ENCODE peak calls at places on chromosomes 7 and 10, in ten cellular contexts. X, R, P, E, V, D, F, M, Z and I are unnamed samples.
A peak's percentile ranks its signal among the peaks of the same experiment; 100 is the strongest.

GRCh38 chr7:85522070-85522469 is 335.2 kb upstream of the SEMA3D start:
- DNase-seq in X (no peak), R (no peak), P (no peak), E (no peak), V (no peak), D (no peak), F (no peak), M (no peak), Z (no peak), I (no peak)

GRCh38 chr7:97215556-97215955 is 98.1 kb downstream of the SDHAF3 start:
- DNase-seq in X (no peak), R (no peak), P (peak; percentile 4), E (no peak), V (no peak), D (no peak), F (no peak), M (no peak), Z (no peak), I (peak; percentile 15)

GRCh38 chr10:22366771-22367170 is 21.5 kb downstream of the SPAG6 start:
- DNase-seq in X (no peak), R (no peak), P (no peak), E (no peak), V (no peak), D (no peak), F (no peak), M (no peak), Z (no peak), I (no peak)

GRCh38 chr7:44273681-44274622 is 51.4 kb downstream of the CAMK2B start:
- DNase-seq in X (no peak), R (no peak), P (no peak), E (no peak), V (no peak), D (no peak), F (no peak), M (no peak), Z (no peak), I (no peak)

GRCh38 chr10:99534456-99534938 is 1.8 kb downstream of the NKX2-3 start:
- DNase-seq in X (no peak), R (no peak), P (no peak), E (no peak), V (no peak), D (no peak), F (no peak), M (no peak), Z (no peak), I (no peak)

GRCh38 chr7:92830532-92831110 is 5.8 kb downstream of the CDK6 start:
- DNase-seq in X (no peak), R (no peak), P (no peak), E (no peak), V (no peak), D (no peak), F (no peak), M (no peak), Z (no peak), I (no peak)

GRCh38 chr7:143385891-143386781 is 5.0 kb downstream of the ZYX start:
- DNase-seq in X (no peak), R (no peak), P (no peak), E (peak; percentile 72), V (no peak), D (no peak), F (no peak), M (peak; percentile 43), Z (peak; percentile 72), I (no peak)

GRCh38 chr10:2813277-2813676 is 254.1 kb upstream of the PFKP start:
- DNase-seq in X (no peak), R (no peak), P (no peak), E (no peak), V (no peak), D (no peak), F (no peak), M (no peak), Z (no peak), I (peak; percentile 30)

GRCh38 chr10:102451105-102451969 is at the start of gene C10orf95:
- DNase-seq in X (peak; percentile 56), R (peak; percentile 42), P (no peak), E (no peak), V (no peak), D (no peak), F (no peak), M (no peak), Z (no peak), I (peak; percentile 61)

GRCh38 chr10:86708783-86709778 is 40.8 kb downstream of the LDB3 start:
- DNase-seq in X (no peak), R (no peak), P (no peak), E (no peak), V (no peak), D (no peak), F (no peak), M (no peak), Z (no peak), I (no peak)

DNA sequence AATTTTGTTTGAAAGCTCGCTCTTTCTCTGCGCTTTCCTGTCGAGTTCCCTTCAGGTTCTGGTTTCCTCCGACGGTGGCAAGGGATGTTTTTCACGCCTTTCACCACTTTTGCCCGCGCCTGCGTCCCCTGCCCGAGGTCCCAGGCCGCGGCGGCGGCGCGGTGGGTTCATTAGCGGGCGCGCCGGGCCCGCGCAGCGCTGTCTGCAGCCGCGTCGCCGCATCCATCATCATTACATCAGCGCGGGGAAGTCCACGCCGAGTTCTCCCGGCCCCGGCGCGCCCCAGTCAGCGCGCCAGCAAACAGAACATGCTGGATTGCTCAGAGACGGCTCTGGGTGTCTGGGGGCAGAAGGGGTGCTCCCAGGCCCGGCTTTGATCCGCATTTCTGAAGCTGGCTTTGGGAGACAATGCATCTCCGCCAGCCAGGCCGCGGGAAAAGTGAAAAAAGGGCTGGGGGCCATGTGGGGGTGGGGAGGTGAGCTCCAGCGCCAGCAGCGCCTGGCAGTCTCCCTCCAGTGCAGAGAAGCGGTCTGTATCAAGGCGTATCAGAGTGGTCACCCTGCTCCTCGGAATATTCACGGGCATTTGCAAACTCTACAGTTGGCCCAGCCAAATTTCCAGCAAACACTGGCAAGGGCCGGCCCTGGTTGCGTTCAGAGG is 8.9 kb downstream of the GLI3 start:
- DNase-seq in X (peak; percentile 76), R (no peak), P (peak; percentile 36), E (no peak), V (no peak), D (no peak), F (no peak), M (peak; percentile 15), Z (no peak), I (peak; percentile 60)
- H3K4me3 ChIP-seq in X (peak overlapping the region; percentile 50), R (no peak overlapping the region), P (peak overlapping the region; percentile 21), E (no peak overlapping the region), V (no peak overlapping the region), D (peak overlapping the region; percentile 25), F (peak overlapping the region; percentile 50), M (peak overlapping the region; percentile 45), Z (peak overlapping the region; percentile 43), I (peak overlapping the region; percentile 31)

GRCh38 chr7:150735596-150736358 is 1.4 kb upstream of the GIMAP5 start:
- DNase-seq in X (no peak), R (no peak), P (no peak), E (peak; percentile 48), V (no peak), D (peak; percentile 54), F (no peak), M (no peak), Z (no peak), I (no peak)

GRCh38 chr7:150736864-150737263 is 354 bp upstream of the GIMAP5 start:
- DNase-seq in X (no peak), R (no peak), P (no peak), E (peak; percentile 69), V (no peak), D (no peak), F (no peak), M (no peak), Z (no peak), I (no peak)

GRCh38 chr7:150738092-150739044 is 1.1 kb downstream of the GIMAP5 start:
- DNase-seq in X (peak; percentile 90), R (peak; percentile 70), P (no peak), E (peak; percentile 72), V (peak; percentile 26), D (no peak), F (no peak), M (no peak), Z (no peak), I (no peak)

GRCh38 chr7:150739045-150739432 is 1.8 kb downstream of the GIMAP5 start:
- DNase-seq in X (no peak), R (no peak), P (no peak), E (no peak), V (no peak), D (no peak), F (no peak), M (no peak), Z (no peak), I (no peak)

GRCh38 chr7:150737265-150738055 is at the start of gene GIMAP5:
- DNase-seq in X (no peak), R (no peak), P (no peak), E (peak; percentile 82), V (no peak), D (no peak), F (no peak), M (no peak), Z (no peak), I (no peak)
- H3K27me3 ChIP-seq in X (no peaks in the 10 kb centered on the region), R (peaks cover 50% of the 10 kb centered on the region), P (peaks cover 35% of the 10 kb centered on the region), E (no peaks in the 10 kb centered on the region), V (peaks cover 62% of the 10 kb centered on the region), D (peaks cover 83% of the 10 kb centered on the region), F (no peaks in the 10 kb centered on the region), M (no peaks in the 10 kb centered on the region), Z (no peaks in the 10 kb centered on the region), I (peaks cover 38% of the 10 kb centered on the region)

GRCh38 chr7:37732880-37733279 is 49.3 kb downstream of the GPR141 start:
- DNase-seq in X (no peak), R (no peak), P (no peak), E (no peak), V (no peak), D (no peak), F (no peak), M (no peak), Z (no peak), I (peak; percentile 41)

GRCh38 chr7:37729160-37729559 is 45.6 kb downstream of the GPR141 start:
- DNase-seq in X (no peak), R (no peak), P (no peak), E (no peak), V (no peak), D (no peak), F (no peak), M (no peak), Z (no peak), I (no peak)

GRCh38 chr7:37728747-37729146 is 45.2 kb downstream of the GPR141 start:
- DNase-seq in X (peak; percentile 23), R (no peak), P (no peak), E (no peak), V (no peak), D (no peak), F (no peak), M (no peak), Z (no peak), I (peak; percentile 22)

GRCh38 chr7:37732253-37732652 is 48.7 kb downstream of the GPR141 start:
- DNase-seq in X (peak; percentile 12), R (no peak), P (peak; percentile 75), E (no peak), V (peak; percentile 6), D (peak; percentile 27), F (peak; percentile 35), M (no peak), Z (peak; percentile 81), I (peak; percentile 66)

GRCh38 chr7:37730489-37730888 is 46.9 kb downstream of the GPR141 start:
- DNase-seq in X (no peak), R (no peak), P (no peak), E (no peak), V (no peak), D (no peak), F (no peak), M (no peak), Z (no peak), I (no peak)
- H3K4me3 ChIP-seq in X (no peak overlapping the region), R (no peak overlapping the region), P (no peak overlapping the region), E (no peak overlapping the region), V (no peak overlapping the region), D (no peak overlapping the region), F (no peak overlapping the region), M (no peak overlapping the region), Z (no peak overlapping the region), I (no peak overlapping the region)

GRCh38 chr7:155800741-155801267 is 11.5 kb downstream of the SHH start:
- DNase-seq in X (no peak), R (no peak), P (no peak), E (no peak), V (no peak), D (no peak), F (no peak), M (no peak), Z (no peak), I (no peak)
- H3K27me3 ChIP-seq in X (peaks cover 9% of the 10 kb centered on the region), R (peaks cover 37% of the 10 kb centered on the region), P (peaks cover 100% of the 10 kb centered on the region), E (peaks cover 11% of the 10 kb centered on the region), V (no peaks in the 10 kb centered on the region), D (peaks cover 39% of the 10 kb centered on the region), F (peaks cover 50% of the 10 kb centered on the region), M (peaks cover 14% of the 10 kb centered on the region), Z (peaks cover 94% of the 10 kb centered on the region), I (peaks cover 32% of the 10 kb centered on the region)